ENCODE peak calls at places on chromosome 13, in six cellular contexts. One of them, this sample, is unnamed.

GRCh38 chr13:75372517-75372916 is 109.5 kb downstream of the TBC1D4 start:
- DNase-seq in tibial artery: no peak
- DNase-seq in HFF-Myc: no peak
- DNase-seq in CD8-positive, alpha-beta T cell: no peak
- DNase-seq in astrocyte of the cerebellum: no peak
- DNase-seq in neural crest cell: peak
- DNase-seq in this sample: peak

GRCh38 chr13:72920097-72920496 is 138.2 kb downstream of the PIBF1 start:
- DNase-seq in neural crest cell: no peak
- DNase-seq in tibial artery: no peak
- DNase-seq in astrocyte of the cerebellum: no peak
- DNase-seq in HFF-Myc: no peak
- DNase-seq in CD8-positive, alpha-beta T cell: no peak
- DNase-seq in this sample: no peak

GRCh38 chr13:28958018-28958417 is 137.9 kb downstream of the MTUS2 start:
- DNase-seq in tibial artery: no peak
- DNase-seq in CD8-positive, alpha-beta T cell: no peak
- DNase-seq in neural crest cell: no peak
- DNase-seq in astrocyte of the cerebellum: no peak
- DNase-seq in HFF-Myc: no peak
- DNase-seq in this sample: no peak

GRCh38 chr13:59690857-59691500 is 472.7 kb downstream of the DIAPH3 start:
- DNase-seq in neural crest cell: no peak
- DNase-seq in HFF-Myc: no peak
- DNase-seq in tibial artery: no peak
- DNase-seq in CD8-positive, alpha-beta T cell: no peak
- DNase-seq in astrocyte of the cerebellum: no peak
- DNase-seq in this sample: no peak

GRCh38 chr13:85284349-85284748 is 514.9 kb downstream of the SLITRK6 start:
- DNase-seq in HFF-Myc: no peak
- DNase-seq in neural crest cell: no peak
- DNase-seq in astrocyte of the cerebellum: no peak
- DNase-seq in tibial artery: no peak
- DNase-seq in CD8-positive, alpha-beta T cell: no peak
- DNase-seq in this sample: no peak

GRCh38 chr13:105894711-105895110 is 640.8 kb downstream of the EFNB2 start:
- DNase-seq in HFF-Myc: no peak
- DNase-seq in astrocyte of the cerebellum: no peak
- DNase-seq in tibial artery: no peak
- DNase-seq in neural crest cell: no peak
- DNase-seq in CD8-positive, alpha-beta T cell: no peak
- DNase-seq in this sample: no peak

GRCh38 chr13:80339841-80340642 is 884 bp downstream of the SPRY2 start:
- DNase-seq in astrocyte of the cerebellum: no peak
- DNase-seq in neural crest cell: peak
- DNase-seq in HFF-Myc: no peak
- DNase-seq in tibial artery: peak
- DNase-seq in CD8-positive, alpha-beta T cell: no peak
- DNase-seq in this sample: peak

GRCh38 chr13:110590577-110590976 is 24.8 kb upstream of the NAXD start:
- DNase-seq in CD8-positive, alpha-beta T cell: no peak
- DNase-seq in HFF-Myc: no peak
- DNase-seq in tibial artery: no peak
- DNase-seq in neural crest cell: no peak
- DNase-seq in astrocyte of the cerebellum: no peak
- DNase-seq in this sample: peak

GRCh38 chr13:98233127-98233526 is 56.1 kb upstream of the RNF113B start:
- DNase-seq in tibial artery: no peak
- DNase-seq in HFF-Myc: no peak
- DNase-seq in CD8-positive, alpha-beta T cell: no peak
- DNase-seq in neural crest cell: no peak
- DNase-seq in astrocyte of the cerebellum: no peak
- DNase-seq in this sample: no peak

GRCh38 chr13:41905600-41906254 is 55.2 kb downstream of the VWA8 start:
- DNase-seq in astrocyte of the cerebellum: no peak
- DNase-seq in CD8-positive, alpha-beta T cell: no peak
- DNase-seq in HFF-Myc: no peak
- DNase-seq in tibial artery: no peak
- DNase-seq in neural crest cell: no peak
- DNase-seq in this sample: no peak

GRCh38 chr13:45105895-45106294 is 14.4 kb upstream of the GTF2F2 start:
- DNase-seq in CD8-positive, alpha-beta T cell: no peak
- DNase-seq in tibial artery: no peak
- DNase-seq in neural crest cell: no peak
- DNase-seq in HFF-Myc: no peak
- DNase-seq in astrocyte of the cerebellum: no peak
- DNase-seq in this sample: no peak

GRCh38 chr13:45102136-45102802 is 18.0 kb upstream of the GTF2F2 start:
- DNase-seq in astrocyte of the cerebellum: no peak
- DNase-seq in CD8-positive, alpha-beta T cell: no peak
- DNase-seq in tibial artery: no peak
- DNase-seq in neural crest cell: no peak
- DNase-seq in HFF-Myc: no peak
- DNase-seq in this sample: no peak

GRCh38 chr13:45104294-45104693 is 16.0 kb upstream of the GTF2F2 start:
- DNase-seq in astrocyte of the cerebellum: no peak
- DNase-seq in neural crest cell: no peak
- DNase-seq in CD8-positive, alpha-beta T cell: no peak
- DNase-seq in tibial artery: no peak
- DNase-seq in HFF-Myc: no peak
- DNase-seq in this sample: no peak

GRCh38 chr13:45100855-45101254 is 19.5 kb upstream of the GTF2F2 start:
- DNase-seq in neural crest cell: no peak
- DNase-seq in CD8-positive, alpha-beta T cell: no peak
- DNase-seq in astrocyte of the cerebellum: no peak
- DNase-seq in tibial artery: no peak
- DNase-seq in HFF-Myc: no peak
- DNase-seq in this sample: no peak

DNA sequence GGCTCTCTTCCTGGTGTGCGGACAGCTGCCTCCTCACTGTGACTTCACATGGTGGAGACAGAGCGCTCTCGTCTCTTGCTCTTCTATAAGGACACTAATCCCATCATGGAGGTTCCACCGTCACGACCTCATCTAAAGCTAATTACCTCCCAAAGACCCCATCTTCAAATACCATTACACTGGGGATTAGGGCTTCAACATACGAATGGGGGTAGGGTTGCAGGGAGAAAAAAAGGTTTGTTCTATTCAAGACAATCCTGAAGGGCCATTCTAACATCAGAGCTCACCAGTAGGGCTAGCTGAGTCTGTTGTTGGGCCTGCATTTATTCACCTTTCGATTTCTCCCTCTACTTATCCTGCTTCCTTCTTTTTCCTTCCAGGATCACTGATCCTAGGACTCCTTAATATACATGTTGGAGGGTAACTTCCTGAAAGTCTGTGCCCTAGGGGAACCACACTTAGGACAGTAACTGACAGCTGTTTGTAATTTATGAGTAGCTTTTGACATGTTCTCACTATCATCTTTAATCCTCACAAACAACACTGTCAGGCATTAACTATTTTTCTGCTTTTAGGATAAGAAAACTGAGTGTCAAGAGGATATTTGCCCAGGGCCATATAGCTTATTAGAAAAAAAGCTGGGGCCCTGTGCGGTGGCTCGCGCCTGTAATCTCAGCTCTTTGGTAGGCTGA is 18.8 kb upstream of the GTF2F2 start:
- DNase-seq in astrocyte of the cerebellum: no peak
- DNase-seq in HFF-Myc: no peak
- DNase-seq in CD8-positive, alpha-beta T cell: no peak
- DNase-seq in neural crest cell: no peak
- DNase-seq in tibial artery: no peak
- DNase-seq in this sample: no peak
- TF ChIP-seq CTCF in astrocyte of the cerebellum: no peak
- TF ChIP-seq CTCF in HFF-Myc: no peak
- TF ChIP-seq CTCF in CD8-positive, alpha-beta T cell: no peak
- TF ChIP-seq CTCF in neural crest cell: no peak
- TF ChIP-seq CTCF in tibial artery: no peak
- TF ChIP-seq CTCF in this sample: no peak

GRCh38 chr13:92661406-92661805 is 565.2 kb upstream of the GPC6 start:
- DNase-seq in tibial artery: no peak
- DNase-seq in HFF-Myc: no peak
- DNase-seq in neural crest cell: no peak
- DNase-seq in CD8-positive, alpha-beta T cell: no peak
- DNase-seq in astrocyte of the cerebellum: no peak
- DNase-seq in this sample: no peak
- TF ChIP-seq CTCF in tibial artery: no peak
- TF ChIP-seq CTCF in HFF-Myc: no peak
- TF ChIP-seq CTCF in neural crest cell: no peak
- TF ChIP-seq CTCF in CD8-positive, alpha-beta T cell: no peak
- TF ChIP-seq CTCF in astrocyte of the cerebellum: no peak
- TF ChIP-seq CTCF in this sample: no peak

DNA sequence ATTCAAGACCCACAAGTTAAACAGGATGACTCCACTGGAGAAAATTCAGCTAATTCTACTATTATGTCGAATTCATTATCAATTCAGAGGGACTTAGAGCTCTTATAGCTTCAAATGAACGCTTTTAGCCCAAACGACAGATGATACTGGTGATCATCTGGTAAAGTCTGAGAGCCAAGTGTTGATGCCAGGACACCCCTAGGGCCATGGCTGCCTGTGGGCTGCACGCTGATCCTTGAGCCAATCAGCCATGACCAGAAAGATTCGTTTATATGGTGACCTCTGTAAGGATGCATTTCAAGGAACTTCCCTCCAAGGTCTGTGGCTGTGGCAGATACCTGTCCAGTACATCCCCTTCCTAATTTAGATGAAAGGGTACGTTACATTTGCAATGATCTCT is 10.9 kb downstream of the MEDAG start:
- DNase-seq in astrocyte of the cerebellum: no peak
- DNase-seq in CD8-positive, alpha-beta T cell: no peak
- DNase-seq in tibial artery: no peak
- DNase-seq in neural crest cell: no peak
- DNase-seq in HFF-Myc: no peak
- DNase-seq in this sample: no peak
- TF ChIP-seq CTCF in astrocyte of the cerebellum: no peak
- TF ChIP-seq CTCF in CD8-positive, alpha-beta T cell: no peak
- TF ChIP-seq CTCF in tibial artery: no peak
- TF ChIP-seq CTCF in neural crest cell: no peak
- TF ChIP-seq CTCF in HFF-Myc: no peak
- TF ChIP-seq CTCF in this sample: no peak

DNA sequence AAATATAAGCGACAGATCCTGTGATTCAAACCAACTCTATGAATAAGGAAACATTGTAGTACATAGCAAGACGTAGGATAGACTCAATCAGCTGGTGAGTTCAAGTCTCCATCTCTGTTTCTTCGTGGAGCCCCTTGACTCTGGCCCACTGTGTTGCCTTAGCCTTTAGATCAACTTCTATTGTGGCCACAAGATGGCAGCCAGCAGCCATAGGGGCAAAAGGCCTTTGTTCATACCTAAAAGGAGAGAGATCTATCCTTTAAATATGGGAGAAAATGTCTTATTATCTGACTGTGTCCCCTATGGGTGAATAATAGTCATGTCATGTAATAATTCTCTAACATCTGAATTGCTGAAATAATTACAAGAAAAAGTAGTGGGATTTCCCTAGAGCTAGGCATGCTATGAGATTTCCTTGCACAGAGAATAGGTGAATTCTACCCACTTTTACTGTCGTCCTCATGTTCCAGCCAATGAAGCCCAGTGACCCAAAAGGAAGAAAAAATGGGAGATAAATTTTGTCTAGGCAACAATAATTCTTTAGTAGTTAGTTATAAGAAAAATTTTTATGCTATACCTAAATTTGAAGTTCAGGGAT is 129.4 kb downstream of the PCDH20 start:
- DNase-seq in astrocyte of the cerebellum: no peak
- DNase-seq in neural crest cell: no peak
- DNase-seq in tibial artery: no peak
- DNase-seq in HFF-Myc: no peak
- DNase-seq in CD8-positive, alpha-beta T cell: no peak
- DNase-seq in this sample: peak
- TF ChIP-seq CTCF in astrocyte of the cerebellum: no peak
- TF ChIP-seq CTCF in neural crest cell: peak
- TF ChIP-seq CTCF in tibial artery: no peak
- TF ChIP-seq CTCF in HFF-Myc: no peak
- TF ChIP-seq CTCF in CD8-positive, alpha-beta T cell: no peak
- TF ChIP-seq CTCF in this sample: peak

DNA sequence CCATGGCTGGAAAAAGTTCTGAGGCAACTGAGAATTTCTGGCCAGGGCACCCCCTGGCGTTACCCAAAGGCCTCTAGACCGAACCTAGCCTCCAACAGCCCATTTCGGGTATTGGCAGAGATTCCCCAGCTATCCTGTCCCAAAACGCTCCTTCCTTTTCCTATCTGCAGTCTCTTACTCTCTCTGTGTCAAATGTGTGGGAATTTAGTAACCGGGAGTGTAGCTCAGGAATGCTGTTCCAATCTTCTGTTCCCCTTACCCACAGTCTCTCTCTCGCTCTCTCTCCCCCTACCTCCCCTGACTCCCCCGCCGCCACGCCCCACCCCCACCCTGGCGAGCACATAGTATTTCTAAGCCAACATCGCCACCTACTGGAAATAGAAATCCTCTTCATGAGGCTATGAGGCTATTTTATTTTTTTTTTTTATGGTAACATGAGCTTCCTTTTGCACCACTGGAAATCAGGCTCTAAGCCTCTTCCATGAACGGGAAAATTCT is 27.0 kb downstream of the OXGR1 start:
- DNase-seq in HFF-Myc: no peak
- DNase-seq in CD8-positive, alpha-beta T cell: no peak
- DNase-seq in astrocyte of the cerebellum: no peak
- DNase-seq in tibial artery: no peak
- DNase-seq in neural crest cell: no peak
- DNase-seq in this sample: no peak
- TF ChIP-seq CTCF in HFF-Myc: no peak
- TF ChIP-seq CTCF in CD8-positive, alpha-beta T cell: no peak
- TF ChIP-seq CTCF in astrocyte of the cerebellum: no peak
- TF ChIP-seq CTCF in tibial artery: peak
- TF ChIP-seq CTCF in neural crest cell: peak
- TF ChIP-seq CTCF in this sample: peak

GRCh38 chr13:23674795-23675640 is 104.8 kb downstream of the TNFRSF19 start:
- DNase-seq in HFF-Myc: no peak
- DNase-seq in astrocyte of the cerebellum: peak
- DNase-seq in neural crest cell: no peak
- DNase-seq in CD8-positive, alpha-beta T cell: no peak
- DNase-seq in tibial artery: no peak
- DNase-seq in this sample: peak
- TF ChIP-seq CTCF in HFF-Myc: no peak
- TF ChIP-seq CTCF in astrocyte of the cerebellum: no peak
- TF ChIP-seq CTCF in neural crest cell: no peak
- TF ChIP-seq CTCF in CD8-positive, alpha-beta T cell: no peak
- TF ChIP-seq CTCF in tibial artery: no peak
- TF ChIP-seq CTCF in this sample: no peak

DNA sequence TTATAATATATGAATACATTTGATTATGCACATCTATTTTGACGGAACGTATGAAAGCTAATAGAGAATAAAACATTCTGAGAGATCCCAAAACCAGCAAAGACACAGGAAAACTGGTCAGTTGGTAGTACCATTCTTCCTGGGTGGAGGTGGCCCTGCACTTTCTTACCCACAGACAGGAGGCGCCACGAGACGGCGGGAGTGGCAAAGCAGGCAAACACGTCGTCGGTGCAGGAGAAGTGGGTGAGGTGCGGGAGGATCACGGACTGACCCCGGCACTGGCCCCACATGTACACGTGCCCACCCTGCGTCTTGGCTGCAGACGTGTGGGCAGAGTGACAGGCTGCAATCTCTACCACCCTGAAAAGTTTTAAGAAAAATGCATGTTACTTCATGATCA is 36.1 kb downstream of the RCBTB1 start:
- DNase-seq in HFF-Myc: no peak
- DNase-seq in astrocyte of the cerebellum: no peak
- DNase-seq in tibial artery: no peak
- DNase-seq in neural crest cell: no peak
- DNase-seq in CD8-positive, alpha-beta T cell: no peak
- DNase-seq in this sample: no peak
- TF ChIP-seq CTCF in HFF-Myc: peak
- TF ChIP-seq CTCF in astrocyte of the cerebellum: peak
- TF ChIP-seq CTCF in tibial artery: no peak
- TF ChIP-seq CTCF in neural crest cell: no peak
- TF ChIP-seq CTCF in CD8-positive, alpha-beta T cell: no peak
- TF ChIP-seq CTCF in this sample: no peak

This sample was measured in PC-9.